ENCODE peak calls at places on chromosomes 2 and 18, in eight cellular contexts. E is GM12865; D is stimulated activated CD4-positive, alpha-beta T cell treated with anti-CD3 and anti-CD28 coated beads, Interleukin-12 subunit alpha, Interleukin-12 subunit beta, amount 100 ng/mL, for 4 hours; Y is activated naive CD4-positive, alpha-beta T cell treated with Interleukin-2 at 50 U/mL for 16 hours; Z is posterior cingulate gyrus; K is GM13976; Q is AG10803; I is right cardiac atrium. T is an unnamed sample.

GRCh38 chr18:59839241-59839640 is 60.6 kb upstream of the PMAIP1 start:
- DNase-seq in E (no peak), D (no peak), Z (no peak), I (no peak), Q (no peak), K (no peak), Y (no peak), T (no peak)

GRCh38 chr2:191922736-191923651 is 76.1 kb upstream of the CAVIN2 start:
- DNase-seq in Y (no peak), E (peak), Z (no peak), K (peak), D (no peak), I (no peak), Q (no peak), T (no peak)

GRCh38 chr18:48777026-48777736 is 173.6 kb downstream of the SMAD7 start:
- DNase-seq in E (peak), Z (peak), I (peak), Q (peak), D (peak), Y (peak), K (peak), T (peak)

GRCh38 chr2:9660781-9661180 is 30.0 kb upstream of the YWHAQ start:
- DNase-seq in K (no peak), Y (no peak), Z (no peak), Q (no peak), E (no peak), I (no peak), D (no peak), T (no peak)

GRCh38 chr2:166675553-166675952 is 181.5 kb upstream of the SCN7A start:
- DNase-seq in D (no peak), K (no peak), Z (no peak), I (no peak), E (no peak), Q (no peak), Y (no peak), T (no peak)

GRCh38 chr2:40193670-40194026 is 258.2 kb downstream of the SLC8A1 start:
- DNase-seq in Q (no peak), E (no peak), Y (no peak), I (no peak), Z (no peak), D (no peak), K (no peak), T (no peak)

GRCh38 chr2:136389809-136390208 is 271.9 kb upstream of the CXCR4 start:
- DNase-seq in D (no peak), I (no peak), Y (no peak), Q (no peak), K (peak), E (peak), Z (no peak), T (no peak)

GRCh38 chr2:171924170-171924942 is 2.1 kb downstream of the HAT1 start:
- DNase-seq in K (no peak), E (no peak), D (no peak), I (no peak), Z (no peak), Y (no peak), Q (no peak), T (no peak)

GRCh38 chr2:225164406-225165048 is 122.3 kb upstream of the DOCK10 start:
- DNase-seq in E (no peak), I (peak), D (no peak), K (no peak), Y (no peak), Q (no peak), Z (no peak), T (peak)

GRCh38 chr2:190477563-190478454 is 56.7 kb downstream of the NEMP2 start:
- DNase-seq in Z (no peak), Q (peak), K (no peak), Y (no peak), E (no peak), I (no peak), D (no peak), T (no peak)

GRCh38 chr2:160465406-160465805 is 28.2 kb downstream of the RBMS1 start:
- DNase-seq in Y (no peak), I (no peak), Z (no peak), D (no peak), E (no peak), Q (no peak), K (no peak), T (no peak)

GRCh38 chr2:69616755-69617154 is 26.8 kb downstream of the AAK1 start:
- DNase-seq in K (no peak), D (peak), I (no peak), Y (peak), E (peak), Q (no peak), Z (no peak), T (no peak)

GRCh38 chr18:11470941-11471340 is 138.5 kb upstream of the SLC35G4 start:
- DNase-seq in D (no peak), K (no peak), Y (no peak), Q (no peak), E (no peak), Z (no peak), I (no peak), T (peak)

GRCh38 chr2:241063587-241063986 is 38.5 kb downstream of the MTERF4 start:
- DNase-seq in Q (no peak), E (no peak), Z (no peak), I (peak), D (no peak), K (peak), Y (no peak), T (no peak)

GRCh38 chr18:76504749-76505148 is 9.7 kb upstream of the ZNF516 start:
- DNase-seq in Q (no peak), D (no peak), E (no peak), Y (no peak), Z (no peak), K (no peak), I (no peak), T (no peak)

GRCh38 chr2:174873457-174873856 is 109.2 kb upstream of the CHRNA1 start:
- DNase-seq in E (no peak), K (no peak), Z (no peak), Y (no peak), D (no peak), Q (peak), I (no peak), T (no peak)